ENCODE peak calls at places on chromosomes 7 and 10, in seven cellular contexts. I, M, X, P, H, L and W are unnamed samples.

GRCh38 chr7:109136893-109137292 is 567.2 kb downstream of the DNAJB9 start:
- DNase-seq in I (no peak), M (no peak), X (no peak), P (no peak), H (no peak), L (no peak), W (no peak)

GRCh38 chr10:22253578-22253882 is 35.7 kb upstream of the EBLN1 start:
- DNase-seq in I (no peak), M (peak; percentile 51), X (no peak), P (no peak), H (peak; percentile 17), L (peak; percentile 23), W (no peak)

GRCh38 chr7:70830060-70830395 is 301.9 kb upstream of the GALNT17 start:
- DNase-seq in I (no peak), M (no peak), X (no peak), P (no peak), H (no peak), L (no peak), W (no peak)

GRCh38 chr7:52842192-52842900 is 193.1 kb upstream of the POM121L12 start:
- DNase-seq in I (no peak), M (no peak), X (no peak), P (no peak), H (no peak), L (no peak), W (no peak)

GRCh38 chr10:7789390-7789789 is 1.4 kb downstream of the ATP5F1C start:
- DNase-seq in I (no peak), M (no peak), X (no peak), P (no peak), H (peak; percentile 21), L (no peak), W (no peak)

GRCh38 chr7:94350729-94351128 is 44.0 kb upstream of the COL1A2 start:
- DNase-seq in I (peak; percentile 93), M (no peak), X (no peak), P (no peak), H (no peak), L (no peak), W (no peak)

GRCh38 chr10:132482090-132482489 is 55.5 kb upstream of the INPP5A start:
- DNase-seq in I (no peak), M (peak; percentile 47), X (no peak), P (peak; percentile 32), H (peak; percentile 49), L (no peak), W (no peak)

GRCh38 chr7:20219446-20220292 is 2.5 kb upstream of the MACC1 start:
- DNase-seq in I (peak; percentile 99), M (peak; percentile 62), X (no peak), P (no peak), H (peak; percentile 38), L (no peak), W (no peak)

GRCh38 chr10:120221873-120222485 is 235.0 kb upstream of the PLPP4 start:
- DNase-seq in I (no peak), M (peak; percentile 77), X (no peak), P (peak; percentile 4), H (no peak), L (peak; percentile 31), W (peak; percentile 32)

GRCh38 chr7:151460474-151460855 is 20.5 kb upstream of the CRYGN start:
- DNase-seq in I (no peak), M (no peak), X (no peak), P (no peak), H (peak; percentile 79), L (no peak), W (no peak)

GRCh38 chr10:87578799-87579401 is 74.2 kb downstream of the MINPP1 start:
- DNase-seq in I (no peak), M (no peak), X (no peak), P (no peak), H (no peak), L (no peak), W (no peak)

GRCh38 chr10:91879514-91880170 is 29.6 kb downstream of the FGFBP3 start:
- DNase-seq in I (no peak), M (no peak), X (no peak), P (no peak), H (no peak), L (no peak), W (no peak)

GRCh38 chr7:157434701-157435100 is 97.9 kb downstream of the DNAJB6 start:
- DNase-seq in I (no peak), M (no peak), X (no peak), P (no peak), H (peak; percentile 1), L (no peak), W (no peak)

GRCh38 chr10:76492026-76492425 is 1060.6 kb downstream of the LRMDA start:
- DNase-seq in I (no peak), M (peak; percentile 5), X (no peak), P (peak; percentile 55), H (no peak), L (no peak), W (no peak)

GRCh38 chr7:10860516-10860915 is 113.2 kb upstream of the PHF14 start:
- DNase-seq in I (no peak), M (no peak), X (no peak), P (no peak), H (no peak), L (no peak), W (no peak)

GRCh38 chr7:53624391-53624790 is 589.0 kb downstream of the POM121L12 start:
- DNase-seq in I (no peak), M (no peak), X (no peak), P (no peak), H (no peak), L (no peak), W (no peak)

GRCh38 chr7:142581341-142581740 is 167.9 kb upstream of the PRSS1 start:
- DNase-seq in I (no peak), M (no peak), X (no peak), P (no peak), H (no peak), L (peak; percentile 48), W (no peak)

GRCh38 chr7:77727936-77728701 is 31.9 kb downstream of the RSBN1L start:
- DNase-seq in I (peak; percentile 50), M (peak; percentile 51), X (no peak), P (peak; percentile 24), H (no peak), L (no peak), W (no peak)

GRCh38 chr10:61896854-61897661 is 4.4 kb upstream of the ARID5B start:
- DNase-seq in I (no peak), M (peak; percentile 92), X (no peak), P (no peak), H (peak; percentile 45), L (peak; percentile 81), W (peak; percentile 67)

GRCh38 chr7:157849341-157849596 is 512.5 kb downstream of the DNAJB6 start:
- DNase-seq in I (no peak), M (no peak), X (no peak), P (no peak), H (no peak), L (no peak), W (no peak)